ENCODE peak calls at places on chromosomes 2 and 18, in four cellular contexts. O is astrocyte of the spinal cord, H is NCI-H510A treated with DMSO at 0.1 percent for 48 hours, R is HL-60. L is an unnamed sample.

GRCh38 chr2:237702439-237703397 is 75.3 kb downstream of the LRRFIP1 start:
- DNase-seq in O (peak; percentile 77), H (no peak), R (no peak), L (no peak)

GRCh38 chr2:220441404-220441803 is 814.0 kb downstream of the SLC4A3 start:
- DNase-seq in O (no peak), H (no peak), R (no peak), L (no peak)

GRCh38 chr2:53907582-53907981 is 47.8 kb upstream of the GPR75 start:
- DNase-seq in R (no peak), H (no peak), O (no peak), L (no peak)

GRCh38 chr2:45178359-45178758 is 169.1 kb upstream of the SIX2 start:
- DNase-seq in R (no peak), O (no peak), H (no peak), L (no peak)

GRCh38 chr2:121218386-121218938 is 66.5 kb downstream of the TFCP2L1 start:
- DNase-seq in R (no peak), O (no peak), H (no peak), L (peak; percentile 24)

GRCh38 chr2:157032019-157032418 is 225.5 kb upstream of the GALNT5 start:
- DNase-seq in O (peak; percentile 94), H (no peak), R (no peak), L (peak; percentile 57)

GRCh38 chr18:9403795-9404564 is 69.4 kb downstream of the TWSG1 start:
- DNase-seq in H (no peak), R (no peak), O (no peak), L (peak; percentile 67)

GRCh38 chr18:5903386-5903785 is 8.1 kb upstream of the TMEM200C start:
- DNase-seq in R (no peak), O (no peak), H (no peak), L (no peak)

GRCh38 chr2:123720760-123721159 is 304.3 kb upstream of the CNTNAP5 start:
- DNase-seq in O (no peak), R (no peak), H (no peak), L (peak; percentile 27)

GRCh38 chr2:29108225-29108624 is 7.0 kb upstream of the CLIP4 start:
- DNase-seq in R (no peak), O (peak; percentile 91), H (no peak), L (peak; percentile 12)

GRCh38 chr2:55309441-55309840 is 40.4 kb upstream of the MTIF2 start:
- DNase-seq in H (no peak), R (no peak), O (peak; percentile 71), L (peak; percentile 72)